ENCODE peak calls at places on chromosome 10, in four cellular contexts. R is left cardiac atrium, F is AG09309, W is renal cortical epithelial cell. I is an unnamed sample.

GRCh38 chr10:104328636-104328915 is 9.7 kb downstream of the ITPRIP start:
- DNase-seq in R (no peak), F (no peak), W (no peak), I (no peak)

GRCh38 chr10:113438660-113439059 is 114.2 kb upstream of the HABP2 start:
- DNase-seq in R (no peak), F (peak; percentile 16), W (peak; percentile 18), I (no peak)

GRCh38 chr10:14540062-14540461 is 209.3 kb upstream of the FRMD4A start:
- DNase-seq in R (no peak), F (no peak), W (no peak), I (no peak)

GRCh38 chr10:53122265-53122664 is 349.7 kb upstream of the MBL2 start:
- DNase-seq in R (no peak), F (no peak), W (no peak), I (no peak)

GRCh38 chr10:31096161-31096560 is 64.5 kb upstream of the ZNF438 start:
- DNase-seq in R (no peak), F (no peak), W (no peak), I (no peak)

GRCh38 chr10:29881811-29882210 is 177.6 kb downstream of the JCAD start:
- DNase-seq in R (no peak), F (no peak), W (no peak), I (no peak)

GRCh38 chr10:42177077-42177792 is 461.1 kb downstream of the ZNF33B start:
- DNase-seq in R (no peak), F (no peak), W (no peak), I (no peak)

GRCh38 chr10:102068216-102068615 is 3.1 kb downstream of the HPS6 start:
- DNase-seq in R (peak; percentile 50), F (no peak), W (no peak), I (no peak)

GRCh38 chr10:112813866-112814596 is 136.0 kb upstream of the TCF7L2 start:
- DNase-seq in R (no peak), F (no peak), W (no peak), I (no peak)